ENCODE peak calls at places on chromosome 12, in nine cellular contexts. L, A, R, G, V, O, K, P and I are unnamed samples.

GRCh38 chr12:13099066-13099909 is 4.2 kb downstream of the GSG1 start:
- DNase-seq in L (no peak), A (no peak), R (no peak), G (no peak), V (peak), O (no peak), K (no peak), P (peak), I (peak)

GRCh38 chr12:14076538-14076937 is 95.1 kb upstream of the GRIN2B start:
- DNase-seq in L (no peak), A (no peak), R (no peak), G (no peak), V (no peak), O (no peak), K (no peak), P (no peak), I (no peak)

GRCh38 chr12:56377310-56377988 is 14.8 kb upstream of the APOF start:
- DNase-seq in L (no peak), A (no peak), R (no peak), G (no peak), V (no peak), O (no peak), K (peak), P (peak), I (peak)

GRCh38 chr12:6831021-6831420 is 2.8 kb downstream of the P3H3 start:
- DNase-seq in L (no peak), A (no peak), R (no peak), G (no peak), V (no peak), O (no peak), K (no peak), P (no peak), I (no peak)

GRCh38 chr12:48924617-48925217 is 575 bp downstream of the FKBP11 start:
- DNase-seq in L (no peak), A (peak), R (peak), G (peak), V (peak), O (no peak), K (peak), P (peak), I (no peak)

GRCh38 chr12:388547-389137 is 478 bp downstream of the KDM5A start:
- DNase-seq in L (no peak), A (no peak), R (peak), G (peak), V (no peak), O (peak), K (peak), P (peak), I (peak)

GRCh38 chr12:56840922-56841321 is 77.8 kb downstream of the HSD17B6 start:
- DNase-seq in L (peak), A (no peak), R (no peak), G (no peak), V (no peak), O (no peak), K (peak), P (peak), I (peak)

GRCh38 chr12:96192926-96193573 is 1.1 kb upstream of the ELK3 start:
- DNase-seq in L (no peak), A (no peak), R (no peak), G (no peak), V (peak), O (no peak), K (no peak), P (no peak), I (no peak)

GRCh38 chr12:71312767-71313375 is 126.7 kb upstream of the LGR5 start:
- DNase-seq in L (no peak), A (no peak), R (no peak), G (no peak), V (no peak), O (no peak), K (peak), P (no peak), I (peak)

GRCh38 chr12:109479761-109480160 is 2.3 kb downstream of the UBE3B start:
- DNase-seq in L (no peak), A (no peak), R (no peak), G (no peak), V (no peak), O (no peak), K (no peak), P (no peak), I (no peak)

GRCh38 chr12:6361834-6362233 is 13.5 kb downstream of the SCNN1A start:
- DNase-seq in L (no peak), A (no peak), R (no peak), G (peak), V (no peak), O (no peak), K (no peak), P (no peak), I (peak)

GRCh38 chr12:2959508-2960431 is 573 bp downstream of the TEAD4 start:
- DNase-seq in L (no peak), A (peak), R (no peak), G (peak), V (peak), O (peak), K (peak), P (peak), I (peak)

GRCh38 chr12:132229926-132230325 is 85.7 kb downstream of the NOC4L start:
- DNase-seq in L (no peak), A (no peak), R (no peak), G (no peak), V (no peak), O (no peak), K (no peak), P (no peak), I (no peak)

GRCh38 chr12:10153271-10154144 is 18.4 kb downstream of the OLR1 start:
- DNase-seq in L (peak), A (peak), R (peak), G (peak), V (peak), O (peak), K (peak), P (peak), I (no peak)

GRCh38 chr12:25256826-25257225 is 6.1 kb upstream of the KRAS start:
- DNase-seq in L (no peak), A (no peak), R (no peak), G (no peak), V (no peak), O (no peak), K (no peak), P (no peak), I (no peak)

GRCh38 chr12:23421556-23421955 is 527.9 kb downstream of the SOX5 start:
- DNase-seq in L (no peak), A (no peak), R (no peak), G (no peak), V (no peak), O (no peak), K (no peak), P (no peak), I (no peak)